ENCODE peak calls at places on chromosome 12, in nine cellular contexts. N, Q, F, X, K, H, W, E and U are unnamed samples.

GRCh38 chr12:108237272-108237671 is 101.8 kb downstream of the CMKLR1 start:
- DNase-seq in H (peak; percentile 18), K (no peak), E (no peak), Q (no peak), X (no peak), W (peak; percentile 7), N (no peak), F (peak; percentile 85), U (peak; percentile 17)

GRCh38 chr12:102061096-102061555 is 665 bp downstream of the WASHC3 start:
- DNase-seq in Q (no peak), H (no peak), E (no peak), W (peak; percentile 12), X (peak; percentile 40), N (no peak), K (no peak), F (no peak), U (no peak)

GRCh38 chr12:13864081-13864673 is 117.2 kb downstream of the GRIN2B start:
- DNase-seq in H (peak; percentile 81), F (peak; percentile 94), X (peak; percentile 80), N (peak; percentile 46), W (peak; percentile 48), K (no peak), E (no peak), Q (peak; percentile 20), U (peak; percentile 77)

GRCh38 chr12:115963030-115963480 is 314.4 kb downstream of the MED13L start:
- DNase-seq in N (no peak), H (no peak), Q (no peak), X (no peak), W (no peak), E (no peak), K (no peak), F (no peak), U (no peak)

GRCh38 chr12:121505513-121505912 is 75.3 kb downstream of the KDM2B start:
- DNase-seq in W (no peak), H (no peak), F (no peak), Q (no peak), K (no peak), E (no peak), N (no peak), X (no peak), U (no peak)

GRCh38 chr12:95881331-95881955 is 22.7 kb downstream of the SNRPF start:
- DNase-seq in K (no peak), H (no peak), E (no peak), W (no peak), F (no peak), Q (peak; percentile 18), X (no peak), N (no peak), U (no peak)

GRCh38 chr12:131803995-131804521 is 24.1 kb upstream of the MMP17 start:
- DNase-seq in F (no peak), X (no peak), W (no peak), K (no peak), E (peak; percentile 50), Q (peak; percentile 20), N (no peak), H (no peak), U (no peak)

GRCh38 chr12:113846275-113846674 is 119.8 kb downstream of the RBM19 start:
- DNase-seq in H (no peak), N (no peak), X (no peak), K (no peak), Q (no peak), F (no peak), W (no peak), E (no peak), U (no peak)

GRCh38 chr12:51828951-51829581 is 19.5 kb downstream of the FIGNL2 start:
- DNase-seq in N (no peak), Q (no peak), K (no peak), F (peak; percentile 81), X (no peak), W (no peak), E (no peak), H (peak; percentile 95), U (no peak)
- H3K4me3 ChIP-seq in N (no peak overlapping the region), Q (no peak overlapping the region), K (no peak overlapping the region), F (no peak overlapping the region), X (no peak overlapping the region), W (no peak overlapping the region), E (no peak overlapping the region), H (peak overlapping the region; percentile 20), U (no peak overlapping the region)

DNA sequence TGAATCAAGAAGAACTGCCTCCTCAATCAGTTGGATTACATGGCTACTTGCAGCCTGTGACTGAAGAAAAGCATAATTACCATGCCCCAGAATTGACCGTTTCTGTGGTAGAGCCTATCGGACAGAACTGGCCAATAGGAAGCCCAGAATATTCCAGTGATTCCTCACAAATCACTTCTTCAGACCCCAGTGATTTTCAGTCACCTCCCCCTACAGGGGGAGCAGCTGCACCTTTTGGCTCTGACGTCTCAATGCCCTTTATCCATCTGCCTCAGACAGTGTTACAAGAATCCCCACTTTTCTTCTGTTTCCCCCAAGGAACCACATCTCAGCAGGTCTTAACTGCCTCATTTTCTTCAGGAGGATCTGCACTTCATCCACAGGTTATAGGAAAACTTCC is 80.8 kb downstream of the RAD52 start:
- DNase-seq in N (peak; percentile 9), F (peak; percentile 70), H (peak; percentile 32), W (no peak), K (no peak), Q (no peak), E (no peak), X (no peak), U (no peak)
- TF ChIP-seq CTCF in N (no peak), F (peak; percentile 76), H (peak; percentile 47), W (peak; percentile 18), K (no peak), Q (peak; percentile 9), E (no peak), X (peak; percentile 54), U (peak; percentile 24)

DNA sequence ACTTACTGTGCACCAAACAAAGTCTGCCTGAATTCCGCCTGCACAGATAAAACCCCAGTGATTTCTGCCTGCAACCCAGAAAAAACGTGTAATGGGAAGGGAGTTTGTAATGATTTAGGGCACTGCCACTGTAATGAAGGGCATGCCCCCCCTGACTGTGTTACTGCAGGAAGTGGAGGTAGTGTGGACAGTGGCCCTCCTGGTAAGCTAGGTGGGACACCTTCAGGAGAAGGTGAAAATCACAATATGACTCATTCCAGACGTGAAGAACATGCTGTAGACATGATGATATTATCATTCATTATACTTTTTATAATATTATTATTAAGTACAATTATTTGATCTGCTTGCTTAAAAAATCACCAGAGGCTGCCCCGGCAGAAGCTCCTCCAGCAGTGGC is 59.2 kb downstream of the MAPKAPK5 start:
- DNase-seq in K (no peak), W (no peak), F (no peak), X (no peak), H (no peak), N (no peak), E (no peak), Q (no peak), U (no peak)
- H3K27ac ChIP-seq in K (no peak overlapping the region), W (no peak overlapping the region), F (no peak overlapping the region), X (no peak overlapping the region), H (no peak overlapping the region), N (no peak overlapping the region), E (no peak overlapping the region), Q (no peak overlapping the region), U (no peak overlapping the region)

GRCh38 chr12:12715128-12715458 is 2.1 kb upstream of the CDKN1B start:
- DNase-seq in X (no peak), H (no peak), K (no peak), Q (no peak), E (no peak), W (no peak), N (no peak), F (no peak), U (no peak)
- H3K4me3 ChIP-seq in X (peak overlapping the region; percentile 88), H (peak overlapping the region; percentile 3), K (peak overlapping the region; percentile 98), Q (no peak overlapping the region), E (no peak overlapping the region), W (peak overlapping the region; percentile 96), N (no peak overlapping the region), F (peak overlapping the region; percentile 68), U (no peak overlapping the region)

GRCh38 chr12:63319936-63320633 is 169.1 kb upstream of the AVPR1A start:
- DNase-seq in Q (no peak), K (no peak), E (no peak), N (no peak), F (no peak), X (no peak), W (no peak), H (no peak), U (no peak)

GRCh38 chr12:63317880-63318279 is 166.9 kb upstream of the AVPR1A start:
- DNase-seq in Q (no peak), N (no peak), H (no peak), K (no peak), X (no peak), W (no peak), E (no peak), F (no peak), U (no peak)

GRCh38 chr12:63318313-63318712 is 167.3 kb upstream of the AVPR1A start:
- DNase-seq in H (no peak), N (no peak), W (no peak), Q (no peak), X (no peak), E (no peak), K (no peak), F (no peak), U (no peak)

GRCh38 chr12:63318933-63319332 is 167.9 kb upstream of the AVPR1A start:
- DNase-seq in X (no peak), Q (no peak), E (no peak), K (no peak), F (no peak), N (no peak), H (no peak), W (no peak), U (no peak)

GRCh38 chr12:63319386-63319785 is 168.4 kb upstream of the AVPR1A start:
- DNase-seq in H (no peak), E (no peak), W (no peak), X (no peak), F (peak; percentile 74), K (no peak), N (no peak), Q (no peak), U (no peak)
- TF ChIP-seq CTCF in H (no peak), E (no peak), W (no peak), X (no peak), F (peak; percentile 65), K (no peak), N (no peak), Q (no peak), U (peak; percentile 37)

GRCh38 chr12:65923228-65923627 is 98.9 kb downstream of the HMGA2 start:
- DNase-seq in Q (no peak), H (no peak), N (no peak), F (no peak), X (peak; percentile 3), K (no peak), W (no peak), E (no peak), U (no peak)
- H3K27ac ChIP-seq in Q (no peak overlapping the region), H (no peak overlapping the region), N (no peak overlapping the region), F (no peak overlapping the region), X (no peak overlapping the region), K (no peak overlapping the region), W (peak overlapping the region; percentile 24), E (no peak overlapping the region), U (no peak overlapping the region)

DNA sequence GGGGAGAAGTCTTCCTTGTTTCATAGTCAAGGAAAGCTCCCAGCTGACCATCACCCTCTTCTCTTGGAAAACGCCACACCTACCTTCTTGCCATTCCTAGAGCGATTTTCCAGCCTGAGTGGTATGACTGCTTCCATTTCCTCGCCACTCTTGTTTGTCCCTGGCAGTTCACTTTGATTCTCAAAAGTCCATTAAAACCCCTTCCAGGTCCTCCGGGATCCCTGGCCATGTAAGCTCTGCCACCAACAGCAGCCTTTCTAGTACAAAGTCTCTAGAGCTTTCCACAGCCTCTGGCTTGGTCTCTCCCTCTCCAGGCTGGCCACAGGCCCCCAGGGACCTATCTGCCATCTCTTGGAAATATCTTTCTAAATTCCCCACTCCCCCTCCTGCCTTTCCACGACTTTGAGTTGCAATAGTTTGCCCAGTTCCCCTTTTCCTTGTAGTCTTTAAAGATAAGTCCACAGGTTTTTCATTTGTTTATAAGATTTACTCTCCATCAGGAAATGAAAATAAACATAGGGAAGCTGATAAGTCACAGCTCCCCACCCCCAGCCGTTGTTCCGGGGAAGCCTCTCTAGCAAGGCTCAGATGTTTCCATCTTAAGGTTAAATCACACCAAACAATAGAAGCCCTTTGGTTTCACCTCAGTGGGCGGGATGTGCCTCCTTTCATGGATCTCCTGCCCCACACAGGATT is 42.9 kb upstream of the SINHCAF start:
- DNase-seq in F (peak; percentile 83), Q (no peak), W (no peak), E (no peak), N (no peak), K (no peak), H (peak; percentile 83), X (no peak), U (no peak)
- H3K4me3 ChIP-seq in F (peak overlapping the region; percentile 70), Q (no peak overlapping the region), W (no peak overlapping the region), E (no peak overlapping the region), N (no peak overlapping the region), K (no peak overlapping the region), H (peak overlapping the region; percentile 38), X (no peak overlapping the region), U (no peak overlapping the region)